ENCODE peak calls at places on chromosomes 11 and 22, in four cellular contexts. One of them, this sample, is unnamed.
A peak's percentile ranks its signal among the peaks of the same experiment; 100 is the strongest.

GRCh38 chr22:23772315-23773246 is at the start of gene MMP11:
- DNase-seq in PC-3: peak; percentile 29
- DNase-seq in left ventricle myocardium inferior: peak; percentile 73
- DNase-seq in aorta: peak; percentile 88
- DNase-seq in this sample: peak; percentile 70

GRCh38 chr11:70048279-70049024 is 29.7 kb upstream of the ANO1 start:
- DNase-seq in PC-3: peak; percentile 99
- DNase-seq in left ventricle myocardium inferior: no peak
- DNase-seq in aorta: peak; percentile 31
- DNase-seq in this sample: no peak

GRCh38 chr11:6693342-6694228 is 10.4 kb upstream of the MRPL17 start:
- DNase-seq in PC-3: peak; percentile 72
- DNase-seq in left ventricle myocardium inferior: no peak
- DNase-seq in aorta: no peak
- DNase-seq in this sample: peak; percentile 22

GRCh38 chr11:124467376-124468061 is 22.0 kb upstream of the OR8B8 start:
- DNase-seq in PC-3: no peak
- DNase-seq in left ventricle myocardium inferior: no peak
- DNase-seq in aorta: no peak
- DNase-seq in this sample: no peak

GRCh38 chr11:33767624-33768023 is 6.7 kb downstream of the FBXO3 start:
- DNase-seq in PC-3: no peak
- DNase-seq in left ventricle myocardium inferior: no peak
- DNase-seq in aorta: no peak
- DNase-seq in this sample: no peak

GRCh38 chr11:43376594-43376993 is 17.9 kb downstream of the TTC17 start:
- DNase-seq in PC-3: peak; percentile 86
- DNase-seq in left ventricle myocardium inferior: no peak
- DNase-seq in aorta: no peak
- DNase-seq in this sample: no peak

GRCh38 chr22:37127350-37127878 is 17.9 kb upstream of the TMPRSS6 start:
- DNase-seq in PC-3: no peak
- DNase-seq in left ventricle myocardium inferior: no peak
- DNase-seq in aorta: no peak
- DNase-seq in this sample: no peak

GRCh38 chr11:114280696-114281095 is 15.5 kb upstream of the NNMT start:
- DNase-seq in PC-3: peak; percentile 93
- DNase-seq in left ventricle myocardium inferior: peak; percentile 48
- DNase-seq in aorta: peak; percentile 84
- DNase-seq in this sample: no peak

GRCh38 chr11:83087035-83087434 is 15.3 kb upstream of the RAB30 start:
- DNase-seq in PC-3: peak; percentile 62
- DNase-seq in left ventricle myocardium inferior: no peak
- DNase-seq in aorta: no peak
- DNase-seq in this sample: no peak

GRCh38 chr22:41998361-41999261 is at the start of gene WBP2NL:
- DNase-seq in PC-3: peak; percentile 69
- DNase-seq in left ventricle myocardium inferior: peak; percentile 73
- DNase-seq in aorta: peak; percentile 91
- DNase-seq in this sample: peak; percentile 90

GRCh38 chr11:3139481-3140290 is 25.4 kb downstream of the OSBPL5 start:
- DNase-seq in PC-3: no peak
- DNase-seq in left ventricle myocardium inferior: peak; percentile 12
- DNase-seq in aorta: peak; percentile 66
- DNase-seq in this sample: no peak

GRCh38 chr11:210122-210802 is 2.8 kb downstream of the RIC8A start:
- DNase-seq in PC-3: peak; percentile 62
- DNase-seq in left ventricle myocardium inferior: no peak
- DNase-seq in aorta: no peak
- DNase-seq in this sample: no peak

GRCh38 chr11:121814962-121815361 is 301.1 kb downstream of the BLID start:
- DNase-seq in PC-3: peak; percentile 96
- DNase-seq in left ventricle myocardium inferior: no peak
- DNase-seq in aorta: no peak
- DNase-seq in this sample: no peak

GRCh38 chr11:8033312-8033715 is 46.2 kb downstream of the EIF3F start:
- DNase-seq in PC-3: peak; percentile 69
- DNase-seq in left ventricle myocardium inferior: peak; percentile 78
- DNase-seq in aorta: peak; percentile 90
- DNase-seq in this sample: peak; percentile 34

GRCh38 chr11:69375316-69376154 is 81.6 kb downstream of the MYEOV start:
- DNase-seq in PC-3: no peak
- DNase-seq in left ventricle myocardium inferior: peak; percentile 10
- DNase-seq in aorta: peak; percentile 58
- DNase-seq in this sample: no peak

GRCh38 chr11:42972741-42973140 is 339.1 kb upstream of the API5 start:
- DNase-seq in PC-3: no peak
- DNase-seq in left ventricle myocardium inferior: no peak
- DNase-seq in aorta: no peak
- DNase-seq in this sample: no peak

GRCh38 chr11:128837627-128838026 is 29.5 kb downstream of the KCNJ1 start:
- DNase-seq in PC-3: no peak
- DNase-seq in left ventricle myocardium inferior: no peak
- DNase-seq in aorta: peak; percentile 31
- DNase-seq in this sample: no peak

GRCh38 chr11:6468712-6469495 is 4.8 kb downstream of the TRIM3 start:
- DNase-seq in PC-3: peak; percentile 31
- DNase-seq in left ventricle myocardium inferior: peak; percentile 91
- DNase-seq in aorta: peak; percentile 96
- DNase-seq in this sample: no peak

GRCh38 chr11:67272327-67273259 is 6.3 kb downstream of the GRK2 start:
- DNase-seq in PC-3: no peak
- DNase-seq in left ventricle myocardium inferior: no peak
- DNase-seq in aorta: peak; percentile 73
- DNase-seq in this sample: no peak

GRCh38 chr22:38214248-38215056 is 12.7 kb downstream of the MAFF start:
- DNase-seq in PC-3: no peak
- DNase-seq in left ventricle myocardium inferior: peak; percentile 61
- DNase-seq in aorta: peak; percentile 91
- DNase-seq in this sample: peak; percentile 83

GRCh38 chr22:43222281-43222680 is 35.3 kb upstream of the TTLL12 start:
- DNase-seq in PC-3: no peak
- DNase-seq in left ventricle myocardium inferior: peak; percentile 66
- DNase-seq in aorta: no peak
- DNase-seq in this sample: no peak

DNA sequence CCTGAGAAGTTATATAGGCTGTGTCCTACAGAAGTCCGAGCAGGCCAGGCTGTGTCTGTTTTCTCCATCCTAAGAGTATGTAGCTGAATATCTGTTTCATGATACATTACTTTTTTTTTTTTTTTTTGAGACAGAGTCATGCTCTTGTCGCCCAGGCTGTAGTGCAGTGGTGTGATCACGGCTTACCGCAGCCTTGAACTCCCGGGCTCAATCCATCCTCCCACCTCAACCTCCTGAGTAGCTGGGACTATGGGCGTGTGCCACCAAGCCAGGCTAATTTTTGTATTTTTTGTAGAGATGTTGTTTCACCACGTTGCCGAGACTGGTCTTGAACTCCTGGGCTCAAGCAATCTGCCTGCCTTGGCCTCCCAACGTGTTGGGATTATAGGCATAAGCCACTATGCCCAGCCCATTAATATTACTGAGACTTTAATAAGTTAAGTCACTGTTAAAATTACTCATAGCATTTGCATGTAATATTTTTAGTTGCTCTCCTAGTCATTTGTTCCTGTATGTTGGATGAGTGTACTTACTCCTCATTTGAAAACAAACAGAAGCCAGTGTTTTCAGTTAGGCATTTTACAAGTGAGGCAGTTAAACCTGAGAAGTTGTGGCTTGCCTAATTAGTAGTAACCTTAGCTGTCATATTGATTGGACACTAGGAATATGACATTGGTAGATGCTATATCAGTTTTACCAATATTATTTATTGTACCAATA is 26.1 kb downstream of the DRG1 start:
- DNase-seq in PC-3: no peak
- DNase-seq in left ventricle myocardium inferior: no peak
- DNase-seq in aorta: no peak
- DNase-seq in this sample: no peak
- H3K4me1 ChIP-seq in PC-3: no peaks in the 10 kb centered on the region
- H3K4me1 ChIP-seq in left ventricle myocardium inferior: no peaks in the 10 kb centered on the region
- H3K4me1 ChIP-seq in aorta: no peaks in the 10 kb centered on the region
- H3K4me1 ChIP-seq in this sample: no peaks in the 10 kb centered on the region

GRCh38 chr22:47631571-47632102 is 869.2 kb downstream of the TBC1D22A start:
- DNase-seq in PC-3: peak; percentile 91
- DNase-seq in left ventricle myocardium inferior: no peak
- DNase-seq in aorta: no peak
- DNase-seq in this sample: no peak

GRCh38 chr22:47630741-47631534 is 868.5 kb downstream of the TBC1D22A start:
- DNase-seq in PC-3: no peak
- DNase-seq in left ventricle myocardium inferior: no peak
- DNase-seq in aorta: no peak
- DNase-seq in this sample: no peak

GRCh38 chr22:47634342-47634741 is 871.9 kb downstream of the TBC1D22A start:
- DNase-seq in PC-3: no peak
- DNase-seq in left ventricle myocardium inferior: no peak
- DNase-seq in aorta: no peak
- DNase-seq in this sample: no peak

GRCh38 chr22:47632646-47633045 is 870.2 kb downstream of the TBC1D22A start:
- DNase-seq in PC-3: peak; percentile 6
- DNase-seq in left ventricle myocardium inferior: no peak
- DNase-seq in aorta: no peak
- DNase-seq in this sample: no peak

DNA sequence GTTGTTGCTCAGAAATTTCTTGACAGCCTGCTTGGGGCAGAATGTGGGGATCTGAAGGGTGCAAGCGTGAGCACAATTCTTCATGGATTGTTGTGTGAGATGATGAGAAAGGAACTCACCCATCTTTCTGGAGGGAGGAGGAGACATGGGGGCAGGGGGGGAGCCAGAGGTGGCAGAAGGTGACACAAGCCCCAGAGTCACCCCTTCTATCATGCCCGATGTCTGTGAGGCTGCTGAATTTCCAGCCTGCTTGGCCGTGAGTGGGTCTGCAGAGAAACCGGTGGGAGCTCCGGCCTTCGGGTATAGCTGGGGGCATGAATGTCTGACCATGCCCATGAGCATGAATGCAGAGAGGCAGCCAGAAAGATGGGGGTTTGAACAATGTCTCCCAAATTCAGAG is 870.7 kb downstream of the TBC1D22A start:
- DNase-seq in PC-3: no peak
- DNase-seq in left ventricle myocardium inferior: no peak
- DNase-seq in aorta: no peak
- DNase-seq in this sample: no peak
- H3K9me3 ChIP-seq in PC-3: no peaks in the 10 kb centered on the region
- H3K9me3 ChIP-seq in left ventricle myocardium inferior: peaks cover 16% of the 10 kb centered on the region
- H3K9me3 ChIP-seq in aorta: peaks cover 4% of the 10 kb centered on the region
- H3K9me3 ChIP-seq in this sample: no peaks in the 10 kb centered on the region

GRCh38 chr22:25403284-25403606 is 161.2 kb upstream of the GRK3 start:
- DNase-seq in PC-3: no peak
- DNase-seq in left ventricle myocardium inferior: no peak
- DNase-seq in aorta: no peak
- DNase-seq in this sample: no peak
- H3K4me1 ChIP-seq in PC-3: peaks cover 35% of the 10 kb centered on the region
- H3K4me1 ChIP-seq in left ventricle myocardium inferior: peaks cover 63% of the 10 kb centered on the region
- H3K4me1 ChIP-seq in aorta: no peaks in the 10 kb centered on the region
- H3K4me1 ChIP-seq in this sample: peaks cover 34% of the 10 kb centered on the region

DNA sequence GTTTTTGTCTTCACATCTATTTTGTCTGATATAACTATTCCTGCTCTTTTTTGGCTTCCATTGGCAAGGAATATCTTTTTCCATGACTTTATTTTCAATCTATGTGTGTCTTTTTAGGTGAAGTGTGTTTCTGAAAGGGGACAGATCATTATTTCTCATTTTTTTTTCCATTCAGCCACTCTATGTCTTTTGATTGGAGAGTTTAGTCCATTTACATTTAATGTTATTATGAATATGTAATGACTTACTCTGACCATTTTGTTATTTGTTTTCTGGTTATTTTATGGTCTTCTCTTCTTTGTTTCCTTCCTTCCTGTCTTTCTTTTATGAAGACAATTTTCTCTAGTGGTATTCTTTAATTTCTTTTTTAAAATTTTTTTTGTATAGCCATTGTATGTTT is 178.6 kb upstream of the CNTN5 start:
- DNase-seq in PC-3: no peak
- DNase-seq in left ventricle myocardium inferior: no peak
- DNase-seq in aorta: no peak
- DNase-seq in this sample: no peak
- H3K9me3 ChIP-seq in PC-3: peaks cover 14% of the 10 kb centered on the region
- H3K9me3 ChIP-seq in left ventricle myocardium inferior: peaks cover 40% of the 10 kb centered on the region
- H3K9me3 ChIP-seq in aorta: no peaks in the 10 kb centered on the region
- H3K9me3 ChIP-seq in this sample: no peaks in the 10 kb centered on the region

GRCh38 chr11:12800032-12800671 is 125.9 kb downstream of the TEAD1 start:
- DNase-seq in PC-3: peak; percentile 88
- DNase-seq in left ventricle myocardium inferior: no peak
- DNase-seq in aorta: no peak
- DNase-seq in this sample: no peak

GRCh38 chr11:12798609-12799011 is 124.4 kb downstream of the TEAD1 start:
- DNase-seq in PC-3: no peak
- DNase-seq in left ventricle myocardium inferior: no peak
- DNase-seq in aorta: no peak
- DNase-seq in this sample: no peak

GRCh38 chr11:12799373-12799835 is 125.2 kb downstream of the TEAD1 start:
- DNase-seq in PC-3: no peak
- DNase-seq in left ventricle myocardium inferior: no peak
- DNase-seq in aorta: no peak
- DNase-seq in this sample: no peak

GRCh38 chr11:12794556-12795230 is 120.5 kb downstream of the TEAD1 start:
- DNase-seq in PC-3: no peak
- DNase-seq in left ventricle myocardium inferior: peak; percentile 22
- DNase-seq in aorta: no peak
- DNase-seq in this sample: no peak

GRCh38 chr11:12797996-12798395 is 123.8 kb downstream of the TEAD1 start:
- DNase-seq in PC-3: no peak
- DNase-seq in left ventricle myocardium inferior: no peak
- DNase-seq in aorta: no peak
- DNase-seq in this sample: no peak
- H3K4me1 ChIP-seq in PC-3: peaks cover 49% of the 10 kb centered on the region
- H3K4me1 ChIP-seq in left ventricle myocardium inferior: peaks cover 50% of the 10 kb centered on the region
- H3K4me1 ChIP-seq in aorta: peaks cover 9% of the 10 kb centered on the region
- H3K4me1 ChIP-seq in this sample: no peaks in the 10 kb centered on the region

GRCh38 chr11:71066311-71066710 is 186.1 kb downstream of the SHANK2 start:
- DNase-seq in PC-3: no peak
- DNase-seq in left ventricle myocardium inferior: no peak
- DNase-seq in aorta: no peak
- DNase-seq in this sample: no peak
- H3K9me3 ChIP-seq in PC-3: no peaks in the 10 kb centered on the region
- H3K9me3 ChIP-seq in left ventricle myocardium inferior: no peaks in the 10 kb centered on the region
- H3K9me3 ChIP-seq in aorta: no peaks in the 10 kb centered on the region
- H3K9me3 ChIP-seq in this sample: no peaks in the 10 kb centered on the region

DNA sequence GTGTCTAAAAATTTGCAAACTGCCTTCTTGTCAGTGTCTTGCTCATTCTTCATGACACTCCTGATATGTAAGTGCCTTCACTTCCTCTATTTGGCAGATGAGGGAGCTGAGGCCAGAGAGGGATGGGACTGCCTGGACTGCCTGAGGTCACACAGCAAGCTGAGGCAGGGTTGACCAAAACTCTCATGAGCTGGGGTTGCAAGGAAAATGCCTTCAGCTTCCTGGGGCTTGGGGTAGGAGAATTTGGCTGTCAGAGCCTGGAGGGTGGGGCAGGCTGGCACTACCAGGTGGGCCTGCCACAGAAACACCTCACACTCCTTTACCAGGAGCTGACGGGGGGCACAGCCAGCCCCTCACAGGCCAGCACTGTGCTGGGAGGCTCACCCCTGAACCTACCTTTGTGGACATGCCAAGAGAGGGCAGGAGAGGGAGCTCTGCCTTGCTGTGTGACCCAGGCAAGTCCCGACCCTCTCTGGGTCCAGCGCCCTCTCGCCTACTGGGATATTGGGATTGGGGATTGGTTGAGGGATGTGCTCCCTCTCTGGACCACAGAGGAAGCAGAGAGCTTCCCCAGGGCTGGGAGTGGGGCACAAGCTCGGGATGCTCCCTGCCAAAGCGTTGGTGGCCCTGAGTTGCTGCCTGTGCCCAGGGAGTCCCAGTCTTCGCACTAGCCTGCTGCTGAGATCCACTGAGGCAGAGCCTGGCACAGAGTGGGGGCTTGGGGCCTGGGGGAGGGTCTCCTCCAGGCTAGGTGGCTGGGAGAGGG is 1.9 kb upstream of the P2RY6 start:
- DNase-seq in PC-3: no peak
- DNase-seq in left ventricle myocardium inferior: no peak
- DNase-seq in aorta: peak; percentile 58
- DNase-seq in this sample: no peak
- H3K4me1 ChIP-seq in PC-3: peaks cover 48% of the 10 kb centered on the region
- H3K4me1 ChIP-seq in left ventricle myocardium inferior: peaks cover 52% of the 10 kb centered on the region
- H3K4me1 ChIP-seq in aorta: no peaks in the 10 kb centered on the region
- H3K4me1 ChIP-seq in this sample: no peaks in the 10 kb centered on the region